ENCODE peak calls at places on chromosomes 4 and X, in eight cellular contexts. S, H, X, Q, V, D, K and W are unnamed samples. For H3K27me3, the result is how much of the 10 kb centered on the place peaks cover.

GRCh38 chrX:2371026-2371778 is 129.6 kb downstream of the DHRSX start:
- DNase-seq in S (no peak), H (no peak), X (no peak), Q (no peak), V (no peak), D (no peak), K (no peak), W (no peak)

GRCh38 chrX:33128048-33128805 is 83.1 kb downstream of the DMD start:
- DNase-seq in S (no peak), H (no peak), X (no peak), Q (no peak), V (no peak), D (no peak), K (no peak), W (no peak)

GRCh38 chrX:31074522-31074921 is 2.7 kb upstream of the FTHL17 start:
- DNase-seq in S (no peak), H (no peak), X (no peak), Q (no peak), V (no peak), D (no peak), K (no peak), W (no peak)

GRCh38 chr4:135485371-135485770 is 1283.8 kb upstream of the PABPC4L start:
- DNase-seq in S (no peak), H (peak), X (no peak), Q (no peak), V (no peak), D (no peak), K (no peak), W (no peak)

GRCh38 chr4:83964996-83965541 is 429.2 kb downstream of the GPAT3 start:
- DNase-seq in S (no peak), H (peak), X (no peak), Q (no peak), V (no peak), D (no peak), K (no peak), W (no peak)

GRCh38 chr4:101252721-101253120 is 94.6 kb downstream of the PPP3CA start:
- DNase-seq in S (no peak), H (peak), X (no peak), Q (no peak), V (no peak), D (no peak), K (no peak), W (no peak)

GRCh38 chr4:120667102-120667501 is 255.4 kb downstream of the PRDM5 start:
- DNase-seq in S (no peak), H (no peak), X (no peak), Q (no peak), V (no peak), D (no peak), K (no peak), W (no peak)

GRCh38 chr4:30770049-30770549 is 49.9 kb downstream of the PCDH7 start:
- DNase-seq in S (no peak), H (peak), X (no peak), Q (no peak), V (no peak), D (no peak), K (no peak), W (no peak)

GRCh38 chrX:74179499-74179898 is 124.5 kb upstream of the ZCCHC13 start:
- DNase-seq in S (no peak), H (no peak), X (no peak), Q (no peak), V (no peak), D (no peak), K (no peak), W (no peak)

GRCh38 chr4:125666635-125667034 is 351.9 kb downstream of the FAT4 start:
- DNase-seq in S (no peak), H (no peak), X (no peak), Q (no peak), V (no peak), D (no peak), K (no peak), W (no peak)

GRCh38 chr4:151911970-151912369 is 151.2 kb upstream of the GATB start:
- DNase-seq in S (no peak), H (no peak), X (no peak), Q (no peak), V (no peak), D (no peak), K (no peak), W (no peak)

GRCh38 chr4:124337874-124338273 is 374.7 kb downstream of the ANKRD50 start:
- DNase-seq in S (peak), H (no peak), X (no peak), Q (peak), V (no peak), D (no peak), K (no peak), W (no peak)

GRCh38 chrX:65695849-65696248 is 28.4 kb downstream of the MSN start:
- DNase-seq in S (no peak), H (no peak), X (no peak), Q (no peak), V (no peak), D (no peak), K (no peak), W (no peak)

GRCh38 chr4:98468744-98469143 is 189.7 kb downstream of the TSPAN5 start:
- DNase-seq in S (no peak), H (no peak), X (no peak), Q (peak), V (no peak), D (no peak), K (no peak), W (peak)

GRCh38 chr4:168511780-168512467 is 15.1 kb downstream of the PALLD start:
- DNase-seq in S (no peak), H (no peak), X (no peak), Q (no peak), V (peak), D (peak), K (peak), W (no peak)

GRCh38 chrX:104567506-104567905 is 1.5 kb downstream of the IL1RAPL2 start:
- DNase-seq in S (no peak), H (no peak), X (no peak), Q (no peak), V (no peak), D (no peak), K (no peak), W (no peak)

GRCh38 chr4:150648123-150648522 is 66.2 kb downstream of the MAB21L2 start:
- DNase-seq in S (no peak), H (no peak), X (no peak), Q (no peak), V (no peak), D (no peak), K (no peak), W (no peak)

GRCh38 chr4:156255608-156256007 is 301.9 kb upstream of the CTSO start:
- DNase-seq in S (no peak), H (no peak), X (no peak), Q (no peak), V (no peak), D (no peak), K (no peak), W (no peak)

GRCh38 chrX:103685396-103685795 is 1.1 kb downstream of the MORF4L2 start:
- DNase-seq in S (no peak), H (no peak), X (no peak), Q (no peak), V (no peak), D (no peak), K (no peak), W (no peak)

GRCh38 chr4:150664935-150665334 is 83.0 kb downstream of the MAB21L2 start:
- DNase-seq in S (no peak), H (peak), X (no peak), Q (no peak), V (no peak), D (no peak), K (no peak), W (no peak)

GRCh38 chrX:115533485-115533884 is 27.5 kb upstream of the PLS3 start:
- DNase-seq in S (no peak), H (no peak), X (no peak), Q (no peak), V (no peak), D (no peak), K (no peak), W (no peak)

GRCh38 chr4:175542787-175543186 is 269.3 kb downstream of the GPM6A start:
- DNase-seq in S (no peak), H (no peak), X (no peak), Q (no peak), V (no peak), D (no peak), K (no peak), W (no peak)

GRCh38 chr4:112031712-112032328 is 113.4 kb upstream of the FAM241A start:
- DNase-seq in S (no peak), H (peak), X (no peak), Q (no peak), V (no peak), D (no peak), K (no peak), W (no peak)

GRCh38 chrX:31178769-31179125 is 106.9 kb upstream of the FTHL17 start:
- DNase-seq in S (no peak), H (no peak), X (no peak), Q (no peak), V (no peak), D (no peak), K (no peak), W (no peak)

GRCh38 chr4:142549248-142549647 is 296.9 kb downstream of the INPP4B start:
- DNase-seq in S (no peak), H (peak), X (no peak), Q (no peak), V (no peak), D (no peak), K (no peak), W (no peak)

GRCh38 chr4:57090099-57090498 is 20.1 kb downstream of the IGFBP7 start:
- DNase-seq in S (no peak), H (no peak), X (no peak), Q (no peak), V (no peak), D (no peak), K (no peak), W (no peak)
- H3K27ac ChIP-seq in S (no peak), H (no peak), X (peak), Q (peak), V (no peak), D (no peak), K (no peak), W (no peak)

DNA sequence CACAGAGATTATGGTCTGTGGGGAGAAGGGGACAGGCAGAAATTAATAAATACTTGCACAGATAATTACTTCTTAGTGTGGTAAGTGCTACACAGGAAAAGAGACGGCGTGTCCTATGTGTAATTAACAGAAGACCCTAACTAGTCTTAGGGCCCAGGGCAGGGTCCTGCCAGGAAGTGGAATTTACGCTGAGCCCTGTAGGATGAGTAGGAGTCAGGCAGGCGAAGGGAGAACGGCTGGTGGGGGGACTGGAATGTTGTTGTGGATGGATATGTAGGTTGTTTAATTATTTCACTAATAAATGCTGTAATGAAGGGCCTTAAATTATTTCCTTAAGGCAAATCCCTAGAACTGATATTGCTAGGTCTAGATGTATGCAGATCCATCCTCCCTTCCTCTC is 26.7 kb upstream of the MFAP3L start:
- DNase-seq in S (no peak), H (no peak), X (no peak), Q (no peak), V (no peak), D (no peak), K (no peak), W (no peak)
- H3K4me3 ChIP-seq in S (no peak), H (no peak), X (no peak), Q (no peak), V (no peak), D (no peak), K (no peak), W (no peak)

GRCh38 chr4:8859550-8860095 is 12.0 kb downstream of the HMX1 start:
- DNase-seq in S (no peak), H (no peak), X (no peak), Q (no peak), V (no peak), D (no peak), K (no peak), W (no peak)

GRCh38 chr4:8861576-8862279 is 9.9 kb downstream of the HMX1 start:
- DNase-seq in S (no peak), H (no peak), X (no peak), Q (no peak), V (no peak), D (no peak), K (no peak), W (no peak)

GRCh38 chr4:8858925-8859210 is 12.8 kb downstream of the HMX1 start:
- DNase-seq in S (no peak), H (no peak), X (no peak), Q (no peak), V (no peak), D (no peak), K (no peak), W (no peak)

GRCh38 chr4:8860892-8861575 is 10.6 kb downstream of the HMX1 start:
- DNase-seq in S (no peak), H (no peak), X (no peak), Q (no peak), V (no peak), D (no peak), K (no peak), W (no peak)

GRCh38 chr4:8860096-8860891 is 11.3 kb downstream of the HMX1 start:
- DNase-seq in S (no peak), H (peak), X (no peak), Q (no peak), V (no peak), D (no peak), K (no peak), W (no peak)
- H3K27me3 ChIP-seq in S (half or more), H (half or more), X (half or more), Q (half or more), V (under half), D (under half), K (half or more), W (half or more)

DNA sequence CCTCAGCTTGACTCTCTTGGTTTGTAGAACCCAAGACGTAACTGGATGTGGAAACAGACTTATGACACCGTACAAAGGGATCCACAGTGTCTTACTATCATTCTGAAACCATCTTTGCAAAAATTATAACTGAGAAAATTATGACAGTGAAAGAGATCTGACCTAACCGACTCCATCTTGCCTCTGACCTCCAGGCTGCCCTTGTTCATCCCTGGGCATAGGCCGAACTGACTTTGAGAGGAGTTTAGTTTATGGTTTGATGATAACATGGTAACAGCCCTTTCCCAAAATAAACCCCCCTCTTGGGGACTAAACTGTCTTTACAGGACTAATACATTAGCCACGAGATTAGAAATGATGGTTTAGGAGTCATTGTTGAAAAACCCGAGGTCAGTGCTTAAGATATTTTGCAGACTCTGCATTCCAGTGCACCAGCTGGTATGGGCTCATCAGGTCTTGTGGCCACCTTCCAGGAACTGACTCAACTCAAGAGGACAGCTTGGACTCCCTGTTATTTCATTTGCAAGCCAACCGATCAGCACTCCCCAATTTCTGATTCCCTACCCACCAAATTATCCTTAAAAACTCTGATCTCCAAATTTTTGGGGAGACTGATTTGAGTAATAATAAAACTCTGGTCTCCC is 49.6 kb downstream of the CASP3 start:
- DNase-seq in S (no peak), H (peak), X (no peak), Q (no peak), V (no peak), D (no peak), K (no peak), W (no peak)
- H3K27ac ChIP-seq in S (no peak), H (no peak), X (no peak), Q (no peak), V (no peak), D (no peak), K (no peak), W (no peak)

GRCh38 chr4:185128272-185129119 is 14.6 kb upstream of the SLC25A4 start:
- DNase-seq in S (peak), H (peak), X (no peak), Q (peak), V (no peak), D (peak), K (no peak), W (no peak)
- H3K4me3 ChIP-seq in S (peak), H (peak), X (peak), Q (peak), V (peak), D (peak), K (peak), W (peak)

GRCh38 chr4:1116837-1117236 is 3.5 kb upstream of the RNF212 start:
- DNase-seq in S (no peak), H (no peak), X (no peak), Q (no peak), V (no peak), D (no peak), K (no peak), W (no peak)
- H3K27me3 ChIP-seq in S (under half), H (under half), X (under half), Q (under half), V (under half), D (under half), K (under half), W (under half)

GRCh38 chr4:160233141-160233540 is 1130.3 kb downstream of the RAPGEF2 start:
- DNase-seq in S (no peak), H (peak), X (no peak), Q (no peak), V (no peak), D (no peak), K (no peak), W (no peak)
- H3K27ac ChIP-seq in S (no peak), H (peak), X (no peak), Q (no peak), V (no peak), D (no peak), K (no peak), W (no peak)